ENCODE peak calls at places on chromosome 2, in four cellular contexts. One of them, this sample, is unnamed.

GRCh38 chr2:237297421-237298155 is 116.4 kb downstream of the COL6A3 start:
- DNase-seq in AG09319: no peak
- DNase-seq in lung: no peak
- DNase-seq in SK-N-SH: no peak
- DNase-seq in this sample: no peak

GRCh38 chr2:78546843-78547242 is 478.7 kb upstream of the REG3G start:
- DNase-seq in AG09319: no peak
- DNase-seq in lung: no peak
- DNase-seq in SK-N-SH: no peak
- DNase-seq in this sample: no peak

GRCh38 chr2:47198985-47199451 is 43.9 kb upstream of the STPG4 start:
- DNase-seq in AG09319: peak
- DNase-seq in lung: no peak
- DNase-seq in SK-N-SH: no peak
- DNase-seq in this sample: no peak

GRCh38 chr2:216829533-216829932 is 30.3 kb downstream of the TNP1 start:
- DNase-seq in AG09319: peak
- DNase-seq in lung: peak
- DNase-seq in SK-N-SH: no peak
- DNase-seq in this sample: no peak

GRCh38 chr2:236761358-236761757 is 191.7 kb downstream of the ACKR3 start:
- DNase-seq in AG09319: no peak
- DNase-seq in lung: no peak
- DNase-seq in SK-N-SH: no peak
- DNase-seq in this sample: no peak

GRCh38 chr2:197236159-197236558 is 74.4 kb downstream of the ANKRD44 start:
- DNase-seq in AG09319: no peak
- DNase-seq in lung: no peak
- DNase-seq in SK-N-SH: no peak
- DNase-seq in this sample: no peak

GRCh38 chr2:41194235-41194634 is 742.3 kb upstream of the SLC8A1 start:
- DNase-seq in AG09319: no peak
- DNase-seq in lung: no peak
- DNase-seq in SK-N-SH: peak
- DNase-seq in this sample: no peak

GRCh38 chr2:152154462-152154861 is 21.1 kb downstream of the STAM2 start:
- DNase-seq in AG09319: no peak
- DNase-seq in lung: no peak
- DNase-seq in SK-N-SH: no peak
- DNase-seq in this sample: no peak

GRCh38 chr2:215540646-215541045 is 104.8 kb upstream of the FN1 start:
- DNase-seq in AG09319: peak
- DNase-seq in lung: no peak
- DNase-seq in SK-N-SH: no peak
- DNase-seq in this sample: no peak

GRCh38 chr2:55102056-55102812 is 52.0 kb upstream of the RTN4 start:
- DNase-seq in AG09319: peak
- DNase-seq in lung: no peak
- DNase-seq in SK-N-SH: no peak
- DNase-seq in this sample: no peak

GRCh38 chr2:52391576-52391975 is 1359.6 kb upstream of the NRXN1 start:
- DNase-seq in AG09319: no peak
- DNase-seq in lung: no peak
- DNase-seq in SK-N-SH: no peak
- DNase-seq in this sample: no peak

GRCh38 chr2:141020346-141020745 is 1110.5 kb downstream of the LRP1B start:
- DNase-seq in AG09319: no peak
- DNase-seq in lung: no peak
- DNase-seq in SK-N-SH: no peak
- DNase-seq in this sample: no peak

GRCh38 chr2:177353084-177353483 is 39.5 kb upstream of the AGPS start:
- DNase-seq in AG09319: peak
- DNase-seq in lung: no peak
- DNase-seq in SK-N-SH: no peak
- DNase-seq in this sample: no peak

GRCh38 chr2:25534455-25534854 is 138.9 kb downstream of the DTNB start:
- DNase-seq in AG09319: no peak
- DNase-seq in lung: no peak
- DNase-seq in SK-N-SH: no peak
- DNase-seq in this sample: no peak

DNA sequence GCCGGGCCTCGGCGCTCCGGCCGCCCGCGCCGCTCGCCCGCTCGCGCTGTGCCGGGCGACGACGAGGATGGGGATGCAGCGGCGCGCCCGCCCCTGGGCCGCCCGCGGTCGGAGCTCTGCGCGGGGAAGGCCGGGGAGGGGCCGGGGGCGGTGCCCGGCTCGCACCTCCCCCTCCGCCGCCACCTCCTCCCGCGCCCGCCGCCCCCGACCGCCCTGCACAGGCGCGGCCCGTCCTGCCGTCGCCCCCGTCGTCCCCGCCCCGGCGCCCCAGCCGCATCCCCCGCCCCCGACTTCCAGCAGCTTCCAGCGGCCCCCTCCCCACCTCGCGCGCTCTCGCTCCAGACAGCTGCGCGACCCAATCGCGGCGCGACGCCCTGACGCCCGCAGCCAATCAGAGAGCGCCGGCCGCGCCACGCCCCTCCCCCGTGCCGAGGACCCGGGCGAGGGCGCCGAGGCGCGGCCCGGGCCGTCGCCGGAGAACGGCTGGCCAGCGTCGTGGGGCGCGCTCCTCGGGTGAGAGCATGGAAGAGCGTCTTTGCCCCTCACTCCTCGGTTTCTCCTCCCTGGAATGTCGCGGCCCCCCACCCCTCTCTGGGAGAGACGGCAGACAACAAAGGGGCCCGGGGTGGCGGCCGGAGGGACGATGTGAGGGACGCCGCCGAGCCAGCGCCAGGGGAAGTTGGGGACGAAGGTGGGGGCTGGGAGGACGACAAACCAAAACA is at the start of gene MBOAT2:
- DNase-seq in AG09319: peak
- DNase-seq in lung: peak
- DNase-seq in SK-N-SH: peak
- DNase-seq in this sample: peak
- TF ChIP-seq CTCF in AG09319: no peak
- TF ChIP-seq CTCF in lung: no peak
- TF ChIP-seq CTCF in SK-N-SH: no peak
- TF ChIP-seq CTCF in this sample: no peak

DNA sequence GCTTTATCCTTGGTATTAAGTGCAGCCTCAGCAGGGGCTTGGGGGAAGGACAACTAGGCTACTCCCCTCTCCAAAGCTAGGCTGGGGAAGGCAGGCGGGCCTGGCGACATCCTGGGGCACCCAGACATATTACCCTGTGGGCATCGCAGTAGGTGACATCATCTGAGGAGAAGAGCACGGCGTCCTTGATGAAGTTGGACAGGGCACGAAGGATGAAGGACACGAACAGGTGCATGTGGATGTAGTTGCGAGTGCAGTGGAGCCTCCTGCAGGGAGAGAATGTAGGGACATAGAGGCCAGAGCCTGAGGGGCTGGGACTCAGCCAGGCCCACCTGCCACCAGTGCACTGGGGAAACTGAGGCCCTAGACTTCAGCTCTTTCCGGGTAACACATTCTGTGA is 32.3 kb downstream of the TMEM37 start:
- DNase-seq in AG09319: no peak
- DNase-seq in lung: no peak
- DNase-seq in SK-N-SH: no peak
- DNase-seq in this sample: no peak
- TF ChIP-seq CTCF in AG09319: no peak
- TF ChIP-seq CTCF in lung: no peak
- TF ChIP-seq CTCF in SK-N-SH: no peak
- TF ChIP-seq CTCF in this sample: no peak

DNA sequence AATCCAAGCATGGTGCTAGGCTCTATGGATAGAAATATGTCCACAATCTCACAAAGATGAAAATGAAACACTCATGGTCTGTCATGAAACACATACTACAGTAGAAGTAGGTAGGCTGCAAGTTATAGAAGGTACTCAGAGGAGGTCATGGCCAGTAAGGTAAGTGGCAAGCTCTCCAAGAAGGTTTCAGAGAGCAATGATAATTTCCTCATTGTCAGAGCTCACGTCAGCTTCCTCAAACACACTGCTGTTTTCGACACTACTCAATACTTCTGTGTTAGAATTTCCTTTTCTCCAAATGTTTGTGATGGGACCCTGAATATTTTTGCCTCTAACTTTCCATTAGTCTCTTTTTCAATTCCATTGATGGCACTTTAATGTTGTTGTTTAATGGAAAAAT is 25.5 kb downstream of the CCDC141 start:
- DNase-seq in AG09319: no peak
- DNase-seq in lung: no peak
- DNase-seq in SK-N-SH: no peak
- DNase-seq in this sample: no peak
- TF ChIP-seq CTCF in AG09319: no peak
- TF ChIP-seq CTCF in lung: no peak
- TF ChIP-seq CTCF in SK-N-SH: no peak
- TF ChIP-seq CTCF in this sample: no peak

GRCh38 chr2:102253753-102254150 is 57.6 kb upstream of the IL1RL1 start:
- DNase-seq in AG09319: no peak
- DNase-seq in lung: no peak
- DNase-seq in SK-N-SH: no peak
- DNase-seq in this sample: no peak
- TF ChIP-seq CTCF in AG09319: peak
- TF ChIP-seq CTCF in lung: no peak
- TF ChIP-seq CTCF in SK-N-SH: peak
- TF ChIP-seq CTCF in this sample: no peak

DNA sequence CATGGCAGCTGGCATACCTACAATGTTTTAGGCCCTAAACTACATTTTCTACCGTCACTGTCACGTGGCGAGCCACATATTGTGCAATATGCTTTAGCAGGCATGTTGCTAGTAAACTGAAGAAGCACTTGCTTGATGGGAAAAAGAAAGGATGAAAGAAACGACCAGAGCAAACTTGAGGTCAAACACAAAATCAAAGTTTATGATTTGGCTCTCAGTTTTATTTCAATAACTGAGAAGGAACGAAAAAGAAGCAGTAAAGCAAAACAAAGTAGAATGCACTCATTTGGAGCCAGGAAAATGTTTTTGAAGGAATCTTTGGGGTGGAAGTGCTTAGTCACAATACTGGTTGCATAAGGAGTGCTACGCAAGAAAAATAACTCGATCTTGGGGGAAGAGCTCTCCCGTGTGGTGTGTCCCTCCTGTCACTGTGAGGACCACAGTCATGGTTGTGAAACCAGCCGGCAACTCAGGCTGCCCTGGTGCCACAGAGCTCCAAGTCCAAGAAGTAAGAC is 349.8 kb downstream of the RBM43 start:
- DNase-seq in AG09319: peak
- DNase-seq in lung: peak
- DNase-seq in SK-N-SH: no peak
- DNase-seq in this sample: no peak
- TF ChIP-seq CTCF in AG09319: peak
- TF ChIP-seq CTCF in lung: no peak
- TF ChIP-seq CTCF in SK-N-SH: no peak
- TF ChIP-seq CTCF in this sample: no peak

DNA sequence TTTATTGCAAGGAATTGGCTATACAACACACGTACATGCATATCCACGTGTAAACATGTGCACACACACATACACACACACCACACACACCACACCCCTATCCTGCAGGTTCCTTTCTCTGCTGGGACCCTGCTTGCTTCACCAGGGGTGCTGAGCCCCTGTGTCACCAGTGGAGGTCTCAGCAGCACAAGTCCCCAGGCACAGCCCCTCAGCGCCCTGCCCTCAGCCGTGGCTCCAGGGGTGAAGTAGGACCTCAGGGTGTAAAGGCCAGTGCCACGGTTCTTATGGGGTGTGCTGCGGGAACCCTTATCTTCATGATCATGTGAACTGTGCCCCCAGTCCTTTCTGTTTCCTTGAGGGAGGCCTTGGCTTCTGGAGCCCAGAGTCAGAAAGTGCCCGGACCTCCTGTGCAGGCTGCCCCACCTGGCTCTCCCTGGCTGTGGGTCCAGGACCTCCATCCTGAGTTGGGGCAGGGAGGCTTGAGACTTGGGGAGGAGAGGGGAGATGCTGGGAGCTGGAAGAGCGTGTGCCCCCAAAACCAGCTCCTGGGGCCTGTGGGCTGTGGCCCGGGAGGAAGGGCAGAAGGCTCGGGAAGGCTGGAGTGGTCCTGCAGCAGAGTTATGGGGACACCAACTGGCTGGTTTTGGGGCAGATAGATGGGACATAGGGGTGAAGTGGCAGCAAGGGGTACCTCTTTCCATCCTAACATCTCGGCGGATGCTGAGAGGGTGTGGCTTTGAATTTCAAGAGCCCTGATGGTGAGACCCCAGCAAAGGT is 20.3 kb upstream of the KLF11 start:
- DNase-seq in AG09319: no peak
- DNase-seq in lung: no peak
- DNase-seq in SK-N-SH: no peak
- DNase-seq in this sample: no peak
- TF ChIP-seq CTCF in AG09319: peak
- TF ChIP-seq CTCF in lung: no peak
- TF ChIP-seq CTCF in SK-N-SH: peak
- TF ChIP-seq CTCF in this sample: peak

DNA sequence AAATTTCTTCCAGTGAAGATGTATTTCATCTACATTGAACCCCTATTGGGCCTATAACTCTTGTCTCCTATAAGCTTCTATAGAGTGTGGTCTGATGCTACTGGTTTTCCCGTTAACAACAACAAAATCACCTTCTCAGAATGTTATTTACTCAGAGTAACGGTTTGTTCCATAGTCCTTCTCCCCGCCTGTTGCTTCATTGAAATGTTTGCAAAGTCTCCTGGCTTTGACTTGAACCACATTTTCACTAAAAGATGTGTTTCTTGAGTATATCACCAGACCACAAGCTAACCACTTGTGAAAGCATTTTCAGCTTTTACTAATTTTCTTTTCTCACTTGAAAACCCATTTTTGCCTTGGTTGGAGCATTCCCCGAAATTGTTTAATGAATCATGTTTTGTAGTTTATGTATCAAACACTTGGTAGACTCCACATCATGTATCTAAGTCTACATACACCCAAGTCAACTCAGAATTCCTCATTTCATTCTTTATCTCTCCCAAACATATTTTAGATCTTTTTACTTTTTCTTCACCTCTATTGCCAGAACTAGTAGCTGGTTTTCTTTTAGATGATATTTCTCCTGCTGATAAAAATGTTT is 121.2 kb downstream of the DPP4 start:
- DNase-seq in AG09319: no peak
- DNase-seq in lung: no peak
- DNase-seq in SK-N-SH: no peak
- DNase-seq in this sample: no peak
- TF ChIP-seq CTCF in AG09319: no peak
- TF ChIP-seq CTCF in lung: no peak
- TF ChIP-seq CTCF in SK-N-SH: no peak
- TF ChIP-seq CTCF in this sample: no peak

GRCh38 chr2:119934319-119934718 is 78.6 kb upstream of the EPB41L5 start:
- DNase-seq in AG09319: no peak
- DNase-seq in lung: no peak
- DNase-seq in SK-N-SH: no peak
- DNase-seq in this sample: no peak
- TF ChIP-seq CTCF in AG09319: no peak
- TF ChIP-seq CTCF in lung: no peak
- TF ChIP-seq CTCF in SK-N-SH: no peak
- TF ChIP-seq CTCF in this sample: no peak

GRCh38 chr2:10448646-10449480 is 736 bp upstream of the ODC1 start:
- DNase-seq in AG09319: no peak
- DNase-seq in lung: peak
- DNase-seq in SK-N-SH: no peak
- DNase-seq in this sample: peak
- TF ChIP-seq CTCF in AG09319: no peak
- TF ChIP-seq CTCF in lung: no peak
- TF ChIP-seq CTCF in SK-N-SH: peak
- TF ChIP-seq CTCF in this sample: no peak

This sample was measured in D721Med.